ENCODE peak calls at places on chromosomes 12 and 14, in nine cellular contexts. G, S, O, A, L, Z, Y, C and W are unnamed samples.

GRCh38 chr12:1234073-1234472 is 243.1 kb downstream of the ERC1 start:
- DNase-seq in G (no peak), S (peak; percentile 49), O (no peak), A (no peak), L (peak; percentile 2), Z (no peak), Y (no peak), C (no peak), W (no peak)

GRCh38 chr12:65741662-65742480 is 82.4 kb upstream of the HMGA2 start:
- DNase-seq in G (peak; percentile 38), S (peak; percentile 51), O (peak; percentile 10), A (peak; percentile 19), L (peak; percentile 42), Z (no peak), Y (no peak), C (peak; percentile 35), W (no peak)

GRCh38 chr14:28101992-28102391 is 664.6 kb upstream of the FOXG1 start:
- DNase-seq in G (no peak), S (no peak), O (no peak), A (no peak), L (no peak), Z (no peak), Y (no peak), C (no peak), W (no peak)

GRCh38 chr12:80807640-80808288 is 91.1 kb downstream of the MYF5 start:
- DNase-seq in G (no peak), S (peak; percentile 18), O (no peak), A (no peak), L (peak; percentile 11), Z (no peak), Y (no peak), C (no peak), W (no peak)

GRCh38 chr14:63659726-63660125 is 18.1 kb upstream of the WDR89 start:
- DNase-seq in G (no peak), S (peak; percentile 10), O (no peak), A (no peak), L (peak; percentile 43), Z (no peak), Y (no peak), C (no peak), W (no peak)

GRCh38 chr12:104589215-104589614 is 132.5 kb downstream of the CHST11 start:
- DNase-seq in G (no peak), S (no peak), O (no peak), A (no peak), L (no peak), Z (no peak), Y (no peak), C (no peak), W (no peak)

GRCh38 chr14:101075025-101075800 is 171.7 kb upstream of the RTL1 start:
- DNase-seq in G (no peak), S (no peak), O (no peak), A (peak; percentile 5), L (no peak), Z (peak; percentile 15), Y (peak; percentile 4), C (no peak), W (peak; percentile 19)

GRCh38 chr14:87049886-87050820 is 942.8 kb downstream of the GALC start:
- DNase-seq in G (peak; percentile 2), S (peak; percentile 47), O (no peak), A (no peak), L (peak; percentile 37), Z (no peak), Y (no peak), C (no peak), W (no peak)

GRCh38 chr12:106978035-106978800 is 8.7 kb downstream of the MTERF2 start:
- DNase-seq in G (no peak), S (no peak), O (peak; percentile 78), A (peak; percentile 38), L (peak; percentile 31), Z (peak; percentile 69), Y (peak; percentile 42), C (peak; percentile 73), W (peak; percentile 41)
- H3K27ac ChIP-seq in G (no peak overlapping the region), S (no peak overlapping the region), O (peak overlapping the region; percentile 56), A (peak overlapping the region; percentile 12), L (peak overlapping the region; percentile 50), Z (peak overlapping the region; percentile 73), Y (no peak overlapping the region), C (no peak overlapping the region), W (no peak overlapping the region)

GRCh38 chr12:53049582-53050318 is at the start of gene TNS2:
- DNase-seq in G (no peak), S (peak; percentile 40), O (peak; percentile 72), A (peak; percentile 81), L (peak; percentile 72), Z (peak; percentile 76), Y (peak; percentile 87), C (peak; percentile 81), W (peak; percentile 84)
- TF ChIP-seq POLR2A in G (peak; percentile 24), S (no peak), O (peak; percentile 76), A (peak; percentile 60), L (no peak), Z (no peak), Y (no peak), C (peak; percentile 34), W (no peak)

GRCh38 chr14:69487771-69488170 is 3.2 kb downstream of the PLEKHD1 start:
- DNase-seq in G (no peak), S (no peak), O (no peak), A (no peak), L (no peak), Z (no peak), Y (no peak), C (no peak), W (no peak)

GRCh38 chr14:69491226-69491625 is 6.7 kb downstream of the PLEKHD1 start:
- DNase-seq in G (no peak), S (no peak), O (no peak), A (no peak), L (no peak), Z (no peak), Y (no peak), C (no peak), W (no peak)

GRCh38 chr14:69490219-69490918 is 5.8 kb downstream of the PLEKHD1 start:
- DNase-seq in G (no peak), S (no peak), O (no peak), A (no peak), L (no peak), Z (no peak), Y (no peak), C (no peak), W (no peak)

GRCh38 chr14:69487226-69487625 is 2.7 kb downstream of the PLEKHD1 start:
- DNase-seq in G (no peak), S (no peak), O (no peak), A (no peak), L (no peak), Z (no peak), Y (no peak), C (no peak), W (no peak)

GRCh38 chr14:69489495-69489894 is 5.0 kb downstream of the PLEKHD1 start:
- DNase-seq in G (no peak), S (no peak), O (no peak), A (no peak), L (no peak), Z (no peak), Y (no peak), C (no peak), W (no peak)
- H3K4me1 ChIP-seq in G (peaks cover 4% of the 10 kb centered on the region), S (no peaks in the 10 kb centered on the region), O (peaks cover 6% of the 10 kb centered on the region), A (peaks cover 4% of the 10 kb centered on the region), L (no peaks in the 10 kb centered on the region), Z (peaks cover 7% of the 10 kb centered on the region), Y (no peaks in the 10 kb centered on the region), C (peaks cover 5% of the 10 kb centered on the region), W (peaks cover 5% of the 10 kb centered on the region)

DNA sequence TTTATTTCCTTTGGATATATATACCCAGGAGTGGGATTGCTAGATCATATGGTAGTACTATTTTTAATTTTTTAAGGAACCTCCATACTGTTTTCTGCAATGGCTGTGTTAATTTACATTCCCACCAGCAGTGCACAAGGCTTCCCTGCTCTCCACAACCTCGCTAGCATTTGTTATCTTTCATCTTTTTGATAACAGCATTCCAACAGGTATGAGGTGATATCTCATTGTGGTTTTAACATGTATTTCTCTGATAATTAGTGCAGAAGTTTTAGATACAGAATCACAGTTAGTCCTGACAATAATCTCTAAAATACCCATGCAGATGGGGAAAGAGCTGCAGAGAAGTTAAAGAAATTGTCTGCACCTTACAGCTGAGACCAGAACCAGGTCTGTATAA is 35.5 kb upstream of the BCL2L14 start:
- DNase-seq in G (no peak), S (no peak), O (no peak), A (no peak), L (no peak), Z (no peak), Y (no peak), C (no peak), W (no peak)
- H3K27ac ChIP-seq in G (no peak overlapping the region), S (no peak overlapping the region), O (no peak overlapping the region), A (no peak overlapping the region), L (no peak overlapping the region), Z (no peak overlapping the region), Y (no peak overlapping the region), C (no peak overlapping the region), W (no peak overlapping the region)

GRCh38 chr14:36320210-36321003 is at the start of gene MBIP:
- DNase-seq in G (peak; percentile 95), S (peak; percentile 97), O (peak; percentile 92), A (peak; percentile 86), L (peak; percentile 100), Z (peak; percentile 95), Y (peak; percentile 87), C (peak; percentile 91), W (peak; percentile 95)
- TF ChIP-seq POLR2A in G (peak; percentile 47), S (peak; percentile 56), O (peak; percentile 72), A (peak; percentile 9), L (peak; percentile 93), Z (no peak), Y (peak; percentile 43), C (no peak), W (peak; percentile 35)

DNA sequence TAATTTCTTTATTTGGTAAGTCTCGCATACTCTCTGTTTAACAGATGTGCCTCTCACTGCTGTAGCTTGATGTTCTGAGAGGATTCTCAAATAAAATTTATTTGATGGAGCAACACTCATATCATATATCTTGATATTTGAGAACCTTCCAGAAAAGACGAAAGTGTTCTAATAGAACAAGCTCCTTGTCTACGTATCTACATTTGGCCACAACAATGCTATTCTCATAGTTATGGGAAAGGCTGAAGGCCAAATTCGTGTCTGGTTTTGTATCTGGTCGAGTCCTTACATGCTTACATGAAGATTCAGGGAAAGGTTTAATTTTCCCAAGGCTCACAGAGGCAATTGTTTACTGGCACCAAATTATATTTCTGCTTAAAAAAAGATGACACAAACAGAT is 186.7 kb upstream of the SLC38A2 start:
- DNase-seq in G (no peak), S (no peak), O (no peak), A (no peak), L (no peak), Z (no peak), Y (no peak), C (no peak), W (no peak)
- H3K4me1 ChIP-seq in G (peaks cover 60% of the 10 kb centered on the region), S (peaks cover 12% of the 10 kb centered on the region), O (no peaks in the 10 kb centered on the region), A (no peaks in the 10 kb centered on the region), L (peaks cover 43% of the 10 kb centered on the region), Z (peaks cover 27% of the 10 kb centered on the region), Y (no peaks in the 10 kb centered on the region), C (peaks cover 4% of the 10 kb centered on the region), W (peaks cover 30% of the 10 kb centered on the region)

DNA sequence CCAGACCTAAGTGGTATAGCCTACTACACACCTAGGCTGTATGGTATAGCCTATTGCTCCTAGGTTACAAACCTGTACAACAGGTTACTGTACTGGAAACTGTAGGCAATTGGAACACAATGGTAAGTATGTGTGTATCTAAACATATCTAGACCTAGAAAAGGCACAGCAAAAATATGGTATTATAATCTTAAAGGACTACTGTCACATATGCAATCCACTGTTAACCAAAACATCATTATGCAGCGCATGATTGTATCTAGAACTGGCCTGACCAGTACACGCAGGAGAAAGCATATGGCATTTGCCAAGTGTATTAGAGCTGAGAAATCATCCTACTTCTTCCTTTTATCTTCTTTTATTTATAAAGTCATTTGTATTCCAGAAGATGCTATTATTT is 75.5 kb downstream of the SLC8A3 start:
- DNase-seq in G (no peak), S (no peak), O (no peak), A (no peak), L (no peak), Z (no peak), Y (no peak), C (no peak), W (no peak)
- H3K27ac ChIP-seq in G (no peak overlapping the region), S (no peak overlapping the region), O (no peak overlapping the region), A (no peak overlapping the region), L (no peak overlapping the region), Z (no peak overlapping the region), Y (no peak overlapping the region), C (no peak overlapping the region), W (no peak overlapping the region)